ENCODE peak calls at places on chromosome 6, in five cellular contexts. K, J, V, X and W are unnamed samples.

GRCh38 chr6:134103004-134103403 is 50.6 kb upstream of the SLC2A12 start:
- DNase-seq in J (no peak), V (no peak), X (no peak), K (no peak), W (no peak)

GRCh38 chr6:132052096-132052495 is 100.9 kb upstream of the CCN2 start:
- DNase-seq in X (no peak), J (no peak), K (no peak), V (no peak), W (no peak)

GRCh38 chr6:150966786-150967185 is 101.3 kb downstream of the MTHFD1L start:
- DNase-seq in X (no peak), J (no peak), V (no peak), K (no peak), W (no peak)

GRCh38 chr6:12899080-12899815 is 182.7 kb downstream of the PHACTR1 start:
- DNase-seq in J (peak; percentile 1), K (no peak), X (no peak), V (no peak), W (no peak)

GRCh38 chr6:125480571-125480970 is 178.8 kb upstream of the HDDC2 start:
- DNase-seq in V (no peak), X (no peak), K (no peak), J (no peak), W (no peak)

GRCh38 chr6:46134216-46134615 is 4.4 kb downstream of the ENPP4 start:
- DNase-seq in X (no peak), J (no peak), V (no peak), K (no peak), W (no peak)

GRCh38 chr6:51093899-51094665 is 275.4 kb downstream of the TFAP2B start:
- DNase-seq in V (no peak), X (no peak), K (no peak), J (no peak), W (no peak)

GRCh38 chr6:135990437-135990836 is 138.9 kb downstream of the PDE7B start:
- DNase-seq in K (no peak), V (no peak), X (no peak), J (no peak), W (no peak)

GRCh38 chr6:31293343-31293742 is 21.5 kb upstream of the HLA-C start:
- DNase-seq in X (peak; percentile 32), V (no peak), J (no peak), K (no peak), W (no peak)

GRCh38 chr6:19892250-19892649 is 55.1 kb downstream of the ID4 start:
- DNase-seq in J (no peak), V (no peak), K (no peak), X (no peak), W (no peak)

GRCh38 chr6:2646346-2646745 is 104.4 kb downstream of the MYLK4 start:
- DNase-seq in K (no peak), J (no peak), V (no peak), X (no peak), W (no peak)

GRCh38 chr6:6749791-6750434 is 161.4 kb downstream of the LY86 start:
- DNase-seq in V (no peak), X (peak; percentile 61), J (peak; percentile 48), K (peak; percentile 64), W (peak; percentile 59)

GRCh38 chr6:20757761-20758160 is 223.5 kb downstream of the CDKAL1 start:
- DNase-seq in J (peak; percentile 11), X (no peak), V (no peak), K (no peak), W (no peak)

GRCh38 chr6:170584954-170585498 is 589 bp upstream of the PDCD2 start:
- DNase-seq in K (no peak), J (no peak), V (no peak), X (no peak), W (peak; percentile 25)

GRCh38 chr6:22906091-22906549 is 336.8 kb downstream of the HDGFL1 start:
- DNase-seq in V (no peak), J (peak; percentile 28), X (no peak), K (no peak), W (no peak)

GRCh38 chr6:75602164-75602896 is 650 bp downstream of the SENP6 start:
- DNase-seq in V (no peak), X (no peak), J (peak; percentile 68), K (peak; percentile 26), W (no peak)

GRCh38 chr6:144657691-144658090 is 372.6 kb downstream of the UTRN start:
- DNase-seq in J (peak; percentile 39), X (no peak), V (no peak), K (no peak), W (no peak)

GRCh38 chr6:75143186-75143585 is 62.7 kb downstream of the COL12A1 start:
- DNase-seq in K (no peak), X (no peak), J (no peak), V (no peak), W (no peak)

GRCh38 chr6:143762126-143762525 is 81.0 kb upstream of the LTV1 start:
- DNase-seq in J (no peak), V (no peak), K (no peak), X (no peak), W (no peak)

GRCh38 chr6:13767121-13767794 is 47.1 kb downstream of the MCUR1 start:
- DNase-seq in J (no peak), X (no peak), V (no peak), K (no peak), W (no peak)

GRCh38 chr6:85585741-85586140 is 7.9 kb downstream of the SNX14 start:
- DNase-seq in J (no peak), K (no peak), V (no peak), X (no peak), W (no peak)

GRCh38 chr6:89406157-89406556 is 5.9 kb downstream of the RRAGD start:
- DNase-seq in V (no peak), X (no peak), J (no peak), K (no peak), W (no peak)

GRCh38 chr6:53107091-53107490 is 41.5 kb downstream of the GCM1 start:
- DNase-seq in X (no peak), V (no peak), K (no peak), J (no peak), W (no peak)

GRCh38 chr6:131761061-131761761 is 46.6 kb upstream of the ENPP1 start:
- DNase-seq in V (no peak), J (no peak), K (no peak), X (no peak), W (no peak)

GRCh38 chr6:117601811-117602150 is 530 bp downstream of the GOPC start:
- DNase-seq in V (no peak), K (no peak), J (no peak), X (no peak), W (no peak)

GRCh38 chr6:52663120-52663934 is 7.6 kb upstream of the TMEM14A start:
- DNase-seq in K (peak; percentile 61), J (peak; percentile 69), V (peak; percentile 66), X (peak; percentile 77), W (no peak)

GRCh38 chr6:31401403-31401802 is 2.0 kb upstream of the MICA start:
- DNase-seq in X (peak; percentile 69), K (no peak), V (no peak), J (peak; percentile 71), W (no peak)

GRCh38 chr6:144434308-144434990 is 149.3 kb downstream of the UTRN start:
- DNase-seq in J (no peak), V (no peak), K (no peak), X (no peak), W (no peak)

GRCh38 chr6:131060311-131060710 is 2.7 kb downstream of the EPB41L2 start:
- DNase-seq in K (no peak), J (no peak), X (no peak), V (no peak), W (no peak)

GRCh38 chr6:65126667-65127066 is 580.4 kb downstream of the EYS start:
- DNase-seq in V (no peak), J (no peak), K (no peak), X (no peak), W (no peak)

GRCh38 chr6:40326689-40327404 is 260.3 kb downstream of the LRFN2 start:
- DNase-seq in V (no peak), J (no peak), K (no peak), X (no peak), W (no peak)

GRCh38 chr6:39821739-39822532 is 29.8 kb downstream of the DAAM2 start:
- DNase-seq in K (no peak), X (no peak), V (no peak), J (no peak), W (no peak)

GRCh38 chr6:92723390-92723931 is 695.9 kb downstream of the EPHA7 start:
- DNase-seq in J (no peak), V (no peak), X (no peak), K (no peak), W (no peak)

DNA sequence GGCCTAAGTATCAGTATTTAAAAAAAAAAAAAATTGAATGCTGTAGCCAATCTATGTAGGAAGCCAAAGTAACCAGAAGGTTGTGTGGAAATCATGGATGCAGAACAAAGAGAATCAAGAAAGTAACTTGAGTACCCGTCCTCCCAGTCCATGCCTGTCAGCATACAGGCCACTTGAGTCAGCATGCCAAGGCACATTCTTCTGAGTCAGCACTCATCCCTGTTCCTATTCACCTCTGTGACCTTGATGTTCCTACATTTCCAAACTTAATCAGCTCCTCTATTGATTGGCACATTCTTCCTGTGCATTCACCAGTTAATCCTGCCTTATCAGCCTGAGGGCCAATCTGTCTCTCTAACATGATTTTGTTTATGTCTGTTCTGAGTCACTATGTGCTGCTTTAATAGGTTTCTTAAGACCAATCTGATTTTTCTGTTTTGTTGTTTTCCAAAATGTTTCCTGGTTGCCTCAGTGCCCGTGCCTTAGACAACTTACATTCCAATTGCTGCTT is 165.7 kb downstream of the KCNQ5 start:
- DNase-seq in V (no peak), K (no peak), J (peak; percentile 47), X (no peak), W (no peak)
- TF ChIP-seq KDM1A in V (no peak), K (no peak), J (no peak), X (no peak), W (no peak)

DNA sequence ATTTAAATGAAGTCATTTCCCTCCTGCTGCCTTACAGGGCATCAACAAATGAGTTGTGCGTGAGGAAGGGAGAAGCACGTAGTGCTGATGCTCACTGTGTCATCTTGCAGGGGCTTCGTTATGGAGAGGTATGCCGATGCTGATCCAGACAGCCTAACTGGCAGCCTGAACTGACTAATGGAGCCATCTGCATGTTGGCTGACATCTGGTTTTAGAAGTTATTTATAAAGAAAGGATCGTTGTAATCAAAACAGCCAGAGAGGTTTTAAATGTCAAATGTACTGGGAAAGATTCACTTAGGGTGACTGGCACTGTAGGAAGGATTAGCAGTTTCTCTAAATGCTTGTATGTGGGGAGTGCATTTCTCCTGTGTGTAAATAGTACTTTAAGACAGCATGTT is 54.6 kb downstream of the FARS2 start:
- DNase-seq in K (no peak), X (no peak), J (no peak), V (no peak), W (no peak)
- TF ChIP-seq RFX5 in K (no peak), X (no peak), J (no peak), V (no peak), W (no peak)

GRCh38 chr6:4903751-4904370 is 100.0 kb downstream of the RPP40 start:
- DNase-seq in J (no peak), V (no peak), X (no peak), K (no peak), W (no peak)
- TF ChIP-seq KDM1A in J (no peak), V (no peak), X (no peak), K (no peak), W (no peak)

DNA sequence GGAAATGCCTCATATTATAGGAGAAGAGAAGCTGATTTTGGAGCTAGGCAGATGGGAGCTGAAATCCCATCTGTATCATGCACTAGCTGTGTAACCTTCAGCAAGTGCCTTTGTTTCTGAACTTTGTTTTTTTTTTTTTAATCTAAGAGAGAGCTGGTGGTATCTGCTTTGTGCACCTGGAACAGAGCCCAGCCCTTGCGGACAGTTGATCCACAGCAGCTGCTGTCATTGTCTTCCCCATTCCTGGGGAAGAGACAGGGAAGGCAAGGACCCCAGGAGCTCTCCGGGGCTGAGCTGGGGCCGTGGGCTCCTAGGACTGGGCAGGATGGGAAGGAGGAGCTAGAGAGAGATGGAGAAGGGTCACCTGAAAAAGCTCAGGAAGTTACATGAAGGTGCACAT is 92.1 kb downstream of the SYNJ2 start:
- DNase-seq in K (peak; percentile 36), X (no peak), J (no peak), V (no peak), W (no peak)
- TF ChIP-seq RFX5 in K (no peak), X (no peak), J (no peak), V (no peak), W (no peak)